ENCODE peak calls at places on chromosomes 1 and 21, in five cellular contexts. F is EL; Z is brain microvascular endothelial cell; C is A549; X is stimulated activated CD4-positive, alpha-beta T cell treated with anti-CD3 and anti-CD28 coated beads, Interleukin-4, amount 100 ng/mL, for 1 hour. W is an unnamed sample.

GRCh38 chr1:28509705-28510349 is 4.0 kb downstream of the RCC1 start:
- DNase-seq in X (peak), F (peak), Z (no peak), C (no peak), W (peak)

GRCh38 chr1:29959356-29959755 is 723.0 kb downstream of the PTPRU start:
- DNase-seq in Z (no peak), F (no peak), C (no peak), X (no peak), W (no peak)

GRCh38 chr1:50851034-50851433 is 109.0 kb downstream of the FAF1 start:
- DNase-seq in X (no peak), Z (no peak), C (no peak), F (no peak), W (no peak)

GRCh38 chr1:174156437-174156836 is 2.9 kb upstream of the RABGAP1L start:
- DNase-seq in X (no peak), Z (no peak), C (no peak), F (no peak), W (no peak)

GRCh38 chr1:15152318-15153183 is 996 bp upstream of the TMEM51 start:
- DNase-seq in F (peak), X (no peak), Z (peak), C (peak), W (no peak)

GRCh38 chr1:54404939-54405880 is 984 bp downstream of the SSBP3 start:
- DNase-seq in X (peak), C (no peak), F (peak), Z (no peak), W (peak)

GRCh38 chr21:31142600-31142999 is 104.3 kb upstream of the KRTAP19-8 start:
- DNase-seq in F (no peak), C (no peak), Z (no peak), X (peak), W (no peak)

GRCh38 chr1:111507411-111508201 is 4.2 kb upstream of the ADORA3 start:
- DNase-seq in Z (peak), F (peak), X (peak), C (peak), W (peak)

GRCh38 chr1:246597340-246597739 is 31.1 kb downstream of the CNST start:
- DNase-seq in C (no peak), Z (peak), F (peak), X (no peak), W (no peak)

GRCh38 chr1:27862671-27863551 is 9.4 kb upstream of the THEMIS2 start:
- DNase-seq in C (no peak), Z (peak), X (no peak), F (peak), W (no peak)

GRCh38 chr1:25760871-25761270 is 39.1 kb upstream of the SELENON start:
- DNase-seq in X (no peak), C (no peak), F (no peak), Z (no peak), W (no peak)